ENCODE peak calls at places on chromosome 13, in four cellular contexts. O is GM12865, I is pulmonary artery endothelial cell, C is brain microvascular endothelial cell. Q is an unnamed sample.

GRCh38 chr13:113976711-113977684 is 3.1 kb upstream of the C13orf46 start:
- DNase-seq in I (no peak), O (no peak), C (peak; percentile 61), Q (no peak)

GRCh38 chr13:109762791-109763190 is 23.6 kb downstream of the IRS2 start:
- DNase-seq in O (no peak), C (no peak), I (no peak), Q (no peak)

GRCh38 chr13:34587586-34587985 is 354.5 kb upstream of the NBEA start:
- DNase-seq in O (peak; percentile 1), I (no peak), C (no peak), Q (no peak)

GRCh38 chr13:39451860-39452301 is 151.1 kb downstream of the LHFPL6 start:
- DNase-seq in C (peak; percentile 7), I (peak; percentile 20), O (peak; percentile 65), Q (peak; percentile 55)

GRCh38 chr13:50122465-50122864 is 107.2 kb downstream of the KCNRG start:
- DNase-seq in I (no peak), O (no peak), C (no peak), Q (peak; percentile 72)

GRCh38 chr13:28299941-28300340 is 161.6 kb downstream of the PAN3 start:
- DNase-seq in O (no peak), I (no peak), C (no peak), Q (no peak)

GRCh38 chr13:30997697-30998547 is 65.5 kb downstream of the TEX26 start:
- DNase-seq in I (no peak), O (no peak), C (no peak), Q (no peak)

GRCh38 chr13:40271931-40272775 is 394.3 kb downstream of the FOXO1 start:
- DNase-seq in O (no peak), I (peak; percentile 27), C (peak; percentile 73), Q (peak; percentile 57)

GRCh38 chr13:94169783-94170513 is 309.5 kb downstream of the DCT start:
- DNase-seq in O (no peak), I (no peak), C (no peak), Q (no peak)

GRCh38 chr13:52852444-52852843 is 4.0 kb upstream of the PCDH8 start:
- DNase-seq in I (no peak), O (no peak), C (no peak), Q (no peak)

GRCh38 chr13:110001622-110002275 is 215.4 kb upstream of the IRS2 start:
- DNase-seq in I (no peak), C (peak; percentile 81), O (no peak), Q (no peak)

GRCh38 chr13:98512774-98513327 is 64.1 kb downstream of the STK24 start:
- DNase-seq in C (no peak), O (no peak), I (no peak), Q (no peak)

GRCh38 chr13:40275636-40276035 is 390.8 kb downstream of the FOXO1 start:
- DNase-seq in O (no peak), C (peak; percentile 26), I (no peak), Q (no peak)

GRCh38 chr13:98390086-98390697 is 186.7 kb downstream of the STK24 start:
- DNase-seq in I (no peak), O (no peak), C (no peak), Q (no peak)

GRCh38 chr13:27264181-27264580 is 6.4 kb upstream of the RASL11A start:
- DNase-seq in I (no peak), C (peak; percentile 56), O (no peak), Q (peak; percentile 60)

GRCh38 chr13:106570354-106570822 is 2.5 kb upstream of the ARGLU1 start:
- DNase-seq in O (no peak), I (peak; percentile 60), C (peak; percentile 93), Q (peak; percentile 95)

GRCh38 chr13:42384265-42384664 is 112.3 kb downstream of the AKAP11 start:
- DNase-seq in C (no peak), I (no peak), O (no peak), Q (peak; percentile 63)

GRCh38 chr13:36163809-36164308 is 32.7 kb upstream of the DCLK1 start:
- DNase-seq in I (no peak), O (no peak), C (peak; percentile 95), Q (no peak)

Q was measured in Karpas-422.